ENCODE peak calls at places on chromosomes 1 and 21, in seven cellular contexts. W is NCI-H2107, D is AG04450, J is GM10248, T is osteocyte, H is NCI-H1105, O is HEK293T. G is an unnamed sample.

GRCh38 chr1:10975567-10976326 is 36.7 kb upstream of the TARDBP start:
- DNase-seq in W (peak; percentile 36), D (peak; percentile 79), J (no peak), T (peak; percentile 87), H (no peak), O (no peak), G (no peak)

GRCh38 chr1:155499953-155500621 is 62.5 kb downstream of the ASH1L start:
- DNase-seq in W (peak; percentile 6), D (no peak), J (peak; percentile 24), T (no peak), H (peak; percentile 86), O (peak; percentile 41), G (no peak)

GRCh38 chr21:36780861-36781260 is 81.9 kb downstream of the SIM2 start:
- DNase-seq in W (no peak), D (no peak), J (no peak), T (no peak), H (no peak), O (no peak), G (no peak)

GRCh38 chr21:46207920-46208571 is 20.5 kb downstream of the LSS start:
- DNase-seq in W (no peak), D (no peak), J (no peak), T (no peak), H (no peak), O (no peak), G (no peak)

GRCh38 chr1:198330982-198331620 is 174.3 kb downstream of the NEK7 start:
- DNase-seq in W (no peak), D (no peak), J (no peak), T (no peak), H (no peak), O (no peak), G (no peak)

GRCh38 chr1:150268342-150268705 is 492 bp downstream of the APH1A start:
- DNase-seq in W (no peak), D (no peak), J (no peak), T (no peak), H (no peak), O (peak; percentile 43), G (no peak)

GRCh38 chr1:220028496-220028895 is 17.8 kb downstream of the EPRS1 start:
- DNase-seq in W (no peak), D (no peak), J (no peak), T (no peak), H (no peak), O (no peak), G (no peak)

GRCh38 chr1:54215578-54215977 is 15.6 kb downstream of the MRPL37 start:
- DNase-seq in W (no peak), D (no peak), J (no peak), T (no peak), H (no peak), O (no peak), G (no peak)

GRCh38 chr1:69707103-69707502 is 139.4 kb downstream of the LRRC7 start:
- DNase-seq in W (no peak), D (no peak), J (no peak), T (no peak), H (no peak), O (no peak), G (no peak)

GRCh38 chr1:110216844-110217444 is 6.8 kb downstream of the KCNC4 start:
- DNase-seq in W (no peak), D (no peak), J (no peak), T (no peak), H (no peak), O (no peak), G (no peak)

GRCh38 chr1:186887198-186887597 is 58.4 kb downstream of the PLA2G4A start:
- DNase-seq in W (no peak), D (no peak), J (no peak), T (no peak), H (no peak), O (no peak), G (no peak)

GRCh38 chr1:145846191-145846590 is 761 bp downstream of the NUDT17 start:
- DNase-seq in W (no peak), D (no peak), J (peak; percentile 67), T (no peak), H (no peak), O (peak; percentile 66), G (no peak)

GRCh38 chr1:61670016-61670415 is 54.9 kb downstream of the TM2D1 start:
- DNase-seq in W (no peak), D (no peak), J (no peak), T (no peak), H (no peak), O (no peak), G (no peak)

GRCh38 chr1:4636644-4637380 is 17.6 kb upstream of the AJAP1 start:
- DNase-seq in W (no peak), D (no peak), J (no peak), T (no peak), H (no peak), O (no peak), G (no peak)

GRCh38 chr1:246689409-246689997 is 34.7 kb upstream of the SCCPDH start:
- DNase-seq in W (peak; percentile 90), D (peak; percentile 37), J (peak; percentile 92), T (no peak), H (peak; percentile 76), O (peak; percentile 61), G (no peak)

GRCh38 chr1:59046134-59046533 is 250.8 kb upstream of the FGGY start:
- DNase-seq in W (no peak), D (no peak), J (no peak), T (no peak), H (no peak), O (no peak), G (no peak)

GRCh38 chr1:240091614-240092300 is at the start of gene FMN2:
- DNase-seq in W (peak; percentile 79), D (no peak), J (peak; percentile 16), T (peak; percentile 86), H (peak; percentile 61), O (peak; percentile 90), G (peak; percentile 16)

GRCh38 chr21:31908106-31909031 is 35.5 kb downstream of the HUNK start:
- DNase-seq in W (no peak), D (no peak), J (no peak), T (no peak), H (no peak), O (no peak), G (no peak)

GRCh38 chr1:41754540-41754939 is 164.2 kb downstream of the HIVEP3 start:
- DNase-seq in W (no peak), D (no peak), J (no peak), T (no peak), H (no peak), O (no peak), G (no peak)

GRCh38 chr1:167938083-167938482 is 1.2 kb upstream of the MPC2 start:
- DNase-seq in W (no peak), D (no peak), J (no peak), T (no peak), H (no peak), O (no peak), G (no peak)

GRCh38 chr1:234004575-234004974 is 100.1 kb downstream of the SLC35F3 start:
- DNase-seq in W (no peak), D (no peak), J (no peak), T (no peak), H (no peak), O (no peak), G (no peak)

GRCh38 chr1:41621791-41622190 is 137.3 kb upstream of the EDN2 start:
- DNase-seq in W (no peak), D (no peak), J (no peak), T (no peak), H (no peak), O (no peak), G (no peak)

GRCh38 chr1:177174921-177175634 is 4.3 kb downstream of the BRINP2 start:
- DNase-seq in W (no peak), D (no peak), J (no peak), T (no peak), H (no peak), O (no peak), G (no peak)

GRCh38 chr21:45510466-45510955 is 31.7 kb downstream of the SLC19A1 start:
- DNase-seq in W (no peak), D (no peak), J (no peak), T (no peak), H (no peak), O (no peak), G (no peak)

GRCh38 chr1:16615253-16616252 is 2.2 kb upstream of the NBPF1 start:
- DNase-seq in W (no peak), D (no peak), J (no peak), T (peak; percentile 88), H (no peak), O (no peak), G (peak; percentile 12)

GRCh38 chr1:90964444-90965035 is 57.3 kb downstream of the ZNF644 start:
- DNase-seq in W (no peak), D (no peak), J (no peak), T (no peak), H (peak; percentile 33), O (no peak), G (no peak)

GRCh38 chr1:112257043-112257835 is 138.8 kb upstream of the CTTNBP2NL start:
- DNase-seq in W (no peak), D (no peak), J (no peak), T (no peak), H (no peak), O (no peak), G (no peak)

GRCh38 chr1:233033366-233033765 is 83.0 kb downstream of the NTPCR start:
- DNase-seq in W (no peak), D (no peak), J (no peak), T (no peak), H (no peak), O (no peak), G (no peak)

GRCh38 chr21:17921579-17922530 is 102.7 kb upstream of the C21orf91 start:
- DNase-seq in W (no peak), D (peak; percentile 33), J (no peak), T (no peak), H (peak; percentile 2), O (no peak), G (no peak)

GRCh38 chr1:232486454-232487202 is 143.3 kb downstream of the SIPA1L2 start:
- DNase-seq in W (no peak), D (no peak), J (no peak), T (no peak), H (no peak), O (no peak), G (no peak)

GRCh38 chr1:189708674-189709073 is 769.0 kb downstream of the BRINP3 start:
- DNase-seq in W (no peak), D (no peak), J (no peak), T (no peak), H (no peak), O (peak; percentile 33), G (no peak)

GRCh38 chr1:206925116-206925736 is 3.5 kb upstream of the FCMR start:
- DNase-seq in W (no peak), D (no peak), J (peak; percentile 81), T (no peak), H (no peak), O (no peak), G (no peak)

GRCh38 chr1:15939181-15940109 is 36.5 kb downstream of the ZBTB17 start:
- DNase-seq in W (no peak), D (no peak), J (no peak), T (peak; percentile 80), H (no peak), O (no peak), G (no peak)